ENCODE peak calls at places on chromosome 14, in seven cellular contexts. X is left lobe of liver; I is activated naive CD8-positive, alpha-beta T cell treated with anti-CD3 and anti-CD28 coated beads, Interleukin-2, amount 10 ng/mL, durations not matched to agents 7 days and 5 days; K is psoas muscle; R is activated CD8-positive, alpha-beta memory T cell treated with anti-CD3 and anti-CD28 coated beads, Interleukin-2, amount 10 ng/mL, durations not matched to agents 7 days and 5 days; A is activated CD4-positive, alpha-beta T cell treated with anti-CD3 and anti-CD28 coated beads for 36 hours; O is HepG2. Q is an unnamed sample.
A peak's percentile ranks its signal among the peaks of the same experiment; 100 is the strongest.

GRCh38 chr14:71021347-71022014 is 114.2 kb downstream of the PCNX1 start:
- ATAC-seq in X (no peak), I (no peak), K (no peak), R (peak; percentile 42), A (peak; percentile 86), O (no peak), Q (no peak)

GRCh38 chr14:49991491-49991890 is 98.6 kb downstream of the ARF6 start:
- ATAC-seq in X (no peak), I (no peak), K (no peak), R (no peak), A (no peak), O (no peak), Q (no peak)

GRCh38 chr14:76550534-76550933 is 174.6 kb downstream of the ESRRB start:
- ATAC-seq in X (no peak), I (no peak), K (no peak), R (no peak), A (no peak), O (no peak), Q (no peak)

GRCh38 chr14:73058923-73059311 is 583 bp downstream of the RBM25 start:
- ATAC-seq in X (peak; percentile 45), I (no peak), K (peak; percentile 11), R (no peak), A (peak; percentile 4), O (peak; percentile 41), Q (peak; percentile 10)

GRCh38 chr14:69712637-69713088 is 54.3 kb upstream of the SRSF5 start:
- ATAC-seq in X (peak; percentile 48), I (peak; percentile 52), K (peak; percentile 54), R (peak; percentile 17), A (peak; percentile 20), O (peak; percentile 19), Q (peak; percentile 30)

GRCh38 chr14:21192447-21192822 is 36.6 kb upstream of the OR5AU1 start:
- ATAC-seq in X (peak; percentile 12), I (no peak), K (peak; percentile 7), R (no peak), A (no peak), O (peak; percentile 56), Q (no peak)

GRCh38 chr14:47948981-47949380 is 273.6 kb upstream of the MDGA2 start:
- ATAC-seq in X (no peak), I (no peak), K (no peak), R (no peak), A (no peak), O (no peak), Q (no peak)

GRCh38 chr14:63204407-63205280 is at the start of gene RHOJ:
- ATAC-seq in X (no peak), I (no peak), K (no peak), R (no peak), A (no peak), O (peak; percentile 50), Q (peak; percentile 7)

GRCh38 chr14:102209224-102209966 is 69.7 kb downstream of the WDR20 start:
- ATAC-seq in X (peak; percentile 94), I (no peak), K (peak; percentile 93), R (no peak), A (no peak), O (peak; percentile 90), Q (peak; percentile 29)

GRCh38 chr14:73277376-73277775 is 40.1 kb downstream of the PAPLN start:
- ATAC-seq in X (no peak), I (no peak), K (no peak), R (no peak), A (peak; percentile 6), O (no peak), Q (no peak)

GRCh38 chr14:82905762-82906161 is 1372.1 kb upstream of the SEL1L start:
- ATAC-seq in X (no peak), I (no peak), K (no peak), R (no peak), A (no peak), O (no peak), Q (no peak)

GRCh38 chr14:51147183-51147582 is 52.3 kb upstream of the TRIM9 start:
- ATAC-seq in X (no peak), I (no peak), K (no peak), R (no peak), A (no peak), O (no peak), Q (no peak)

GRCh38 chr14:68881396-68881795 is 88.5 kb upstream of the ZFP36L1 start:
- ATAC-seq in X (no peak), I (no peak), K (no peak), R (no peak), A (no peak), O (no peak), Q (no peak)

GRCh38 chr14:77491056-77491455 is 7.6 kb downstream of the ISM2 start:
- ATAC-seq in X (no peak), I (no peak), K (no peak), R (no peak), A (no peak), O (no peak), Q (no peak)